ENCODE peak calls at places on chromosomes 4 and X, in nine cellular contexts. K is astrocyte, T is tibial artery, S is right atrium auricular region, D is OCI-LY7, G is Panc1, W is right lobe of liver, A is upper lobe of left lung, U is AG04450. F is an unnamed sample.

GRCh38 chr4:125317526-125317880 is 2.7 kb downstream of the FAT4 start:
- DNase-seq in S (peak; percentile 76), K (peak; percentile 33), W (no peak), G (no peak), D (no peak), T (peak; percentile 48), U (no peak), A (no peak), F (no peak)

GRCh38 chr4:102815981-102816380 is 11.4 kb downstream of the UBE2D3 start:
- DNase-seq in A (no peak), G (peak; percentile 55), S (no peak), T (no peak), D (no peak), U (peak; percentile 73), W (no peak), K (peak; percentile 93), F (no peak)

GRCh38 chrX:68732906-68733493 is 85.5 kb downstream of the STARD8 start:
- DNase-seq in A (peak; percentile 63), S (peak; percentile 76), K (peak; percentile 2), T (peak; percentile 58), G (no peak), W (no peak), D (peak; percentile 44), U (no peak), F (peak; percentile 41)

GRCh38 chr4:13413719-13414437 is 70.3 kb downstream of the RAB28 start:
- DNase-seq in D (no peak), K (peak; percentile 25), W (no peak), A (no peak), G (no peak), U (no peak), T (no peak), S (no peak), F (no peak)

GRCh38 chr4:119238068-119238722 is 25.7 kb downstream of the USP53 start:
- DNase-seq in T (no peak), U (no peak), A (no peak), K (no peak), G (no peak), W (no peak), S (no peak), D (no peak), F (no peak)

GRCh38 chr4:14168919-14169318 is 541.4 kb upstream of the BOD1L1 start:
- DNase-seq in U (peak; percentile 55), A (peak; percentile 40), W (peak; percentile 63), T (peak; percentile 43), G (peak; percentile 85), D (no peak), S (no peak), K (peak; percentile 81), F (no peak)

GRCh38 chr4:40205259-40206198 is 8.7 kb downstream of the RHOH start:
- DNase-seq in U (no peak), G (no peak), K (no peak), S (no peak), W (no peak), T (no peak), A (peak; percentile 40), D (peak; percentile 88), F (no peak)

GRCh38 chr4:74651198-74651597 is 143.1 kb downstream of the BTC start:
- DNase-seq in S (no peak), U (no peak), W (no peak), T (no peak), K (no peak), D (no peak), G (no peak), A (no peak), F (no peak)

GRCh38 chrX:1323315-1323714 is 13.3 kb upstream of the IL3RA start:
- DNase-seq in S (no peak), D (peak; percentile 79), T (no peak), K (no peak), G (peak; percentile 12), U (no peak), A (peak; percentile 66), W (peak; percentile 63), F (peak; percentile 48)

GRCh38 chr4:184416913-184417734 is 57.2 kb downstream of the IRF2 start:
- DNase-seq in K (no peak), A (no peak), T (no peak), W (no peak), S (no peak), U (no peak), G (no peak), D (peak; percentile 59), F (peak; percentile 11)

GRCh38 chr4:102477657-102478056 is 23.5 kb upstream of the NFKB1 start:
- DNase-seq in S (no peak), D (no peak), U (peak; percentile 32), W (no peak), K (no peak), A (no peak), G (no peak), T (no peak), F (no peak)

GRCh38 chr4:168630445-168631187 is 133.8 kb downstream of the PALLD start:
- DNase-seq in A (no peak), U (no peak), K (peak; percentile 98), S (no peak), W (no peak), T (no peak), G (peak; percentile 47), D (no peak), F (no peak)

GRCh38 chrX:55801811-55802210 is 84.3 kb downstream of the RRAGB start:
- DNase-seq in W (no peak), D (no peak), K (no peak), A (no peak), T (no peak), G (no peak), U (no peak), S (no peak), F (no peak)

GRCh38 chr4:158656439-158656838 is 15.2 kb downstream of the C4orf46 start:
- DNase-seq in W (no peak), K (no peak), A (no peak), S (no peak), U (no peak), T (no peak), D (no peak), G (no peak), F (no peak)

GRCh38 chrX:30875957-30876356 is 13.1 kb downstream of the TAB3 start:
- DNase-seq in S (no peak), T (no peak), K (peak; percentile 64), G (no peak), U (peak; percentile 46), D (no peak), W (no peak), A (no peak), F (no peak)

GRCh38 chr4:115675721-115676120 is 562.3 kb upstream of the NDST4 start:
- DNase-seq in A (no peak), K (peak; percentile 9), D (no peak), T (no peak), G (no peak), W (no peak), U (no peak), S (no peak), F (no peak)

GRCh38 chrX:8183281-8183680 is 12.2 kb upstream of the VCX2 start:
- DNase-seq in G (no peak), A (no peak), K (peak; percentile 59), W (no peak), D (no peak), S (no peak), U (no peak), T (no peak), F (no peak)

GRCh38 chr4:29151584-29151983 is 1568.6 kb upstream of the PCDH7 start:
- DNase-seq in D (no peak), W (no peak), U (no peak), K (no peak), G (no peak), S (no peak), T (no peak), A (no peak), F (no peak)

GRCh38 chr4:29153642-29154041 is 1566.5 kb upstream of the PCDH7 start:
- DNase-seq in W (no peak), G (no peak), U (no peak), T (no peak), K (no peak), S (no peak), A (no peak), D (no peak), F (no peak)
- H3K9me3 ChIP-seq in W (no peaks in the 10 kb centered on the region), G (no peaks in the 10 kb centered on the region), U (no peaks in the 10 kb centered on the region), T (no peaks in the 10 kb centered on the region), K (no peaks in the 10 kb centered on the region), S (no peaks in the 10 kb centered on the region), A (no peaks in the 10 kb centered on the region), D (no peaks in the 10 kb centered on the region), F (peaks cover 4% of the 10 kb centered on the region)

DNA sequence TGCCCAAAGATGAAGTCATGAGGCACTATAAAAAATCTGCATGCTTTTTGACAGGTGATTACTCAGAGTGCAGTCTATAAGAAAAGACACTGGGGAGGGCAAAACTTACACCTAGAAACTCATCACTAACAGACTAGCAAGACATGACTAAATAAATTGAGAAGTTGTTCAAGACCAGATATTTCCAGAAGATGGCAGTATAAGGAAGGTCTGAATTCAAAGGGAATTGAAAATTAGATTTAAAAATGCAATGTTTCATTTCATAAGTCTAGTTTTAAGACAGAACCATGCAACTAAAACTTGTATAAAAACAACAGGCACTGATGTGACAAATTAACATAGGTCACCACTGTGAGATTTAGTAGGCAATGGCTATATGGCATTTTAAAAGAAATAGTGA is 232.5 kb upstream of the POF1B start:
- DNase-seq in U (no peak), G (no peak), T (no peak), A (no peak), S (no peak), D (peak; percentile 1), K (peak; percentile 0), W (no peak), F (no peak)
- TF ChIP-seq CTCF in U (peak; percentile 30), G (peak; percentile 37), T (no peak), A (no peak), S (peak; percentile 47), D (peak; percentile 68), K (no peak), W (peak; percentile 46), F (no peak)

GRCh38 chr4:174259580-174259979 is 23.9 kb downstream of the FBXO8 start:
- DNase-seq in K (no peak), D (no peak), W (no peak), S (no peak), A (no peak), U (no peak), G (no peak), T (no peak), F (no peak)
- H3K27ac ChIP-seq in K (no peak overlapping the region), D (no peak overlapping the region), W (no peak overlapping the region), S (no peak overlapping the region), A (no peak overlapping the region), U (no peak overlapping the region), G (no peak overlapping the region), T (no peak overlapping the region), F (no peak overlapping the region)

DNA sequence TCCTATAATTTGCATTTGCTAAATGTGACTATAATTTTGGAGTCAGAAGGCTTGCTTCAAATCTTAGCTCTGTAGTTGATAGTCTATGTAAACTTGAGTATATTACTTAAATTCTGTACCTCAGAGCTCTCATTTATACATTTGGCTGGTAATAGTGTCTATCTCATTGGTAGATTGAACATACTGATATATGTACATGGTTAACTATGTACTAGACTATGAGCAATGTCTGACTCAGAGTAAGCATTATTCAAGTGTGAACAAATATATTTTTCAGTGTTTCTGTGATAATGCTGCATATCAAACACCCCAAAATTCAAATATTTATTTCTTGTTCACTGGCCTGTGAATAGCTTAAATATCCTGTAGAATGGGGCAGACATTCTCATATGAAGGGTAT is 1568.9 kb upstream of the PABPC4L start:
- DNase-seq in K (no peak), A (no peak), T (no peak), W (no peak), U (no peak), D (no peak), S (no peak), G (no peak), F (no peak)
- H3K9me3 ChIP-seq in K (no peaks in the 10 kb centered on the region), A (no peaks in the 10 kb centered on the region), T (no peaks in the 10 kb centered on the region), W (no peaks in the 10 kb centered on the region), U (peaks cover 9% of the 10 kb centered on the region), D (no peaks in the 10 kb centered on the region), S (no peaks in the 10 kb centered on the region), G (no peaks in the 10 kb centered on the region), F (peaks cover 5% of the 10 kb centered on the region)